ENCODE peak calls at places on chromosomes 1 and 21, in four cellular contexts. C is K562, Z is A549, G is GM12878. O is an unnamed sample.

GRCh38 chr1:198948895-198949659 is 310.2 kb downstream of the PTPRC start:
- DNase-seq in C (no peak), Z (no peak), G (no peak), O (no peak)

GRCh38 chr1:194658090-194658439 is 1471.7 kb upstream of the B3GALT2 start:
- DNase-seq in C (peak; percentile 54), Z (peak; percentile 21), G (no peak), O (peak; percentile 81)

GRCh38 chr1:89085781-89086180 is 20.8 kb upstream of the GBP1 start:
- DNase-seq in C (peak; percentile 45), Z (no peak), G (no peak), O (peak; percentile 56)

GRCh38 chr1:61588736-61589381 is 136.1 kb downstream of the TM2D1 start:
- DNase-seq in C (peak; percentile 74), Z (peak; percentile 73), G (peak; percentile 3), O (peak; percentile 36)

GRCh38 chr1:162420120-162420519 is 8.2 kb upstream of the SH2D1B start:
- DNase-seq in C (no peak), Z (no peak), G (no peak), O (no peak)

GRCh38 chr1:15748264-15748663 is 6.0 kb downstream of the TMEM82 start:
- DNase-seq in C (no peak), Z (no peak), G (no peak), O (no peak)

GRCh38 chr1:18631496-18632217 is 1.0 kb downstream of the PAX7 start:
- DNase-seq in C (no peak), Z (no peak), G (no peak), O (no peak)

GRCh38 chr21:16113052-16113715 is 383.4 kb downstream of the USP25 start:
- DNase-seq in C (no peak), Z (no peak), G (no peak), O (peak; percentile 16)

GRCh38 chr1:33429846-33430750 is 797 bp downstream of the PHC2 start:
- DNase-seq in C (no peak), Z (no peak), G (no peak), O (no peak)

GRCh38 chr1:221715321-221716169 is 26.3 kb downstream of the DUSP10 start:
- DNase-seq in C (no peak), Z (peak; percentile 22), G (no peak), O (peak; percentile 77)

GRCh38 chr1:221717491-221717865 is 24.4 kb downstream of the DUSP10 start:
- DNase-seq in C (no peak), Z (no peak), G (no peak), O (no peak)

GRCh38 chr1:221718391-221719277 is 23.3 kb downstream of the DUSP10 start:
- DNase-seq in C (no peak), Z (peak; percentile 67), G (no peak), O (peak; percentile 94)

GRCh38 chr1:221719278-221719597 is 22.7 kb downstream of the DUSP10 start:
- DNase-seq in C (no peak), Z (no peak), G (no peak), O (no peak)

GRCh38 chr1:221716713-221717490 is 25.0 kb downstream of the DUSP10 start:
- DNase-seq in C (peak; percentile 68), Z (no peak), G (no peak), O (no peak)
- TF ChIP-seq ELK1 in C (no peak), Z (no peak), G (no peak), O (no peak)

DNA sequence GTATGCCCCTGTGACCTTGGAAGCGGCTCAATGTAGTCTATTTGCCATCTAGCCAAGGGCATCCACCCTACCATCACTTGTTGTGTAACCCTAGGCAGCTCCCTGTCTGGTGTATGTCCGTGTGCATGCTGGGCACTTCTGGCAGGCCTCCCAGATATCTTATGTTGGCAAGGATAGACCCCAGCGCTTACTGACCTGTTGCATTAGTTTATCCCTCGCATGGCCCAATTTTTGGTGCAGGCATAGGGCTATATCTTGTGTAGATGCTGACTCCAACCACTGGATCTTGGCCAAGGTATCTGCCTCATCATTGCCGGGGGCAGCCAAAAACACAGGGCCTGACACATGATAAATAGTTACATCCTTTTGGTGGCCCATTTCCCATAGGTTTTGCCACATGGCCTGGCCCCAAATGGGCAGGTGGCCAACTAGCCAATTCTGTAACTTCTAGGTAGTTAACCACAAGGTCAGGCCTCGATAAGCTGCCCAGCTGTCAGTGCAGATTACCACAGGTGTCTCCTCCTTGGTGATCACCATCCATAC is 14.0 kb upstream of the TBX19 start:
- DNase-seq in C (no peak), Z (no peak), G (no peak), O (no peak)
- TF ChIP-seq ELK1 in C (no peak), Z (no peak), G (no peak), O (no peak)

DNA sequence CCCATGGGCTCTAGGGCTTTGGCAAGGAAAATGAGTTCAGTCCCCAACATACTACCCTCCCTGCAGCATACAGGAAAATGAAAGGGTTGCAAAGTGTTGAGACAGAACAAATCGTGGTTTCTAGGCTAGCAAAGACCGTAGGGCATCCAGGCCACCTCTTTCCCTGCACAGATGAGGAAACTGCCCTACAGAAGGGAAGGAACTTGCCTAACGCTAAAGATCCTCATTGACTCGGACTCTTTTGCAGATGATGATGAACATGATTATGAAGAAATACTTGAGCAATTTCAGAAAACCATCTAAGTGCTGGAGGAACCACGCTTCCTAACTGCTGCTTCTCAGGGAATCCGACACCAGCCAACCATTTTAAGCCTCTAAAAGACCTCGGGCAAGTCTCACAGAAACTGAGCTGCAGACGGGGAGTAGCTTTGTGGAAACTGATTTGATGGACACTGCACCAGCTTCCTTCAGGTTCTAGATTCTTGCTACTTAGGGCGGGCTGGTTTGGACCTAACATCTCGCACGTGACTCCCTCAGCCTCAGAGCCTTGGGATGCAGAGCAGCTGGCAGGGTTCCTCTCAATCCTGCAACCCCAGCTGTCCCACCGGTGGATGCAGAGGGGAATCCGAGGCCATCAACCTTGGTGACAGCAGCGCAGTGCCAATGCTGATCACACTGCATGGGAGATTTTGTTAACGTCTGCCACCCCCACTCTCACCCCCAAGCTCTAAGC is 13.4 kb downstream of the THEMIS2 start:
- DNase-seq in C (no peak), Z (no peak), G (no peak), O (no peak)
- TF ChIP-seq ELK1 in C (no peak), Z (no peak), G (no peak), O (no peak)

GRCh38 chr1:29962356-29962755 is 726.0 kb downstream of the PTPRU start:
- DNase-seq in C (no peak), Z (no peak), G (no peak), O (no peak)
- TF ChIP-seq ELK1 in C (no peak), Z (no peak), G (no peak), O (no peak)

GRCh38 chr21:44368711-44369446 is 15.5 kb downstream of the TRPM2 start:
- DNase-seq in C (peak; percentile 39), Z (no peak), G (no peak), O (no peak)
- TF ChIP-seq ELK1 in C (no peak), Z (no peak), G (no peak), O (no peak)

GRCh38 chr1:52572387-52572786 is 19.5 kb upstream of the TUT4 start:
- DNase-seq in C (no peak), Z (no peak), G (no peak), O (no peak)

GRCh38 chr1:52569333-52570265 is 16.7 kb upstream of the TUT4 start:
- DNase-seq in C (no peak), Z (no peak), G (no peak), O (no peak)

GRCh38 chr1:52574594-52574993 is 21.7 kb upstream of the TUT4 start:
- DNase-seq in C (no peak), Z (peak; percentile 66), G (no peak), O (peak; percentile 98)

GRCh38 chr1:52567943-52568342 is 15.1 kb upstream of the TUT4 start:
- DNase-seq in C (peak; percentile 23), Z (no peak), G (no peak), O (no peak)

GRCh38 chr1:52571783-52572182 is 18.9 kb upstream of the TUT4 start:
- DNase-seq in C (peak; percentile 50), Z (peak; percentile 58), G (no peak), O (peak; percentile 11)
- TF ChIP-seq ELK1 in C (no peak), Z (no peak), G (no peak), O (no peak)